ENCODE peak calls at places on chromosomes 2 and 18, in four cellular contexts. R, K, F and T are unnamed samples.

GRCh38 chr2:70529663-70530062 is 24.0 kb downstream of the TGFA start:
- DNase-seq in R (no peak), K (no peak), F (no peak), T (no peak)

GRCh38 chr18:21513292-21513691 is 87.2 kb downstream of the ESCO1 start:
- DNase-seq in R (no peak), K (no peak), F (no peak), T (no peak)

GRCh38 chr2:34096552-34097171 is 497.6 kb upstream of the FAM98A start:
- DNase-seq in R (peak), K (peak), F (peak), T (peak)

GRCh38 chr18:63508634-63509033 is 31.9 kb downstream of the SERPINB5 start:
- DNase-seq in R (no peak), K (no peak), F (no peak), T (no peak)

GRCh38 chr2:6495466-6495865 is 370.2 kb downstream of the CMPK2 start:
- DNase-seq in R (no peak), K (no peak), F (no peak), T (no peak)

GRCh38 chr2:85595378-85596232 is at the start of gene RNF181:
- DNase-seq in R (peak), K (peak), F (peak), T (peak)

GRCh38 chr2:24920813-24921441 is 890 bp upstream of the ADCY3 start:
- DNase-seq in R (no peak), K (peak), F (peak), T (peak)

GRCh38 chr18:7566587-7567486 is at the start of gene PTPRM:
- DNase-seq in R (no peak), K (peak), F (peak), T (peak)

GRCh38 chr2:129823044-129823443 is 156.4 kb upstream of the RAB6C start:
- DNase-seq in R (no peak), K (no peak), F (no peak), T (no peak)

GRCh38 chr2:13682878-13683277 is 949.6 kb upstream of the LRATD1 start:
- DNase-seq in R (no peak), K (no peak), F (no peak), T (no peak)

GRCh38 chr2:181715033-181715630 is 34.8 kb upstream of the NEUROD1 start:
- DNase-seq in R (peak), K (peak), F (peak), T (peak)

GRCh38 chr2:237413293-237414055 is 490 bp downstream of the COL6A3 start:
- DNase-seq in R (no peak), K (no peak), F (no peak), T (no peak)

GRCh38 chr18:48165104-48165866 is 234.8 kb upstream of the SMAD2 start:
- DNase-seq in R (no peak), K (no peak), F (no peak), T (peak)

GRCh38 chr2:105262662-105263091 is 21.1 kb downstream of the GPR45 start:
- DNase-seq in R (no peak), K (peak), F (no peak), T (no peak)

GRCh38 chr18:80171190-80171872 is 62.3 kb downstream of the ADNP2 start:
- DNase-seq in R (no peak), K (peak), F (peak), T (no peak)

GRCh38 chr2:187774551-187775071 is 220.4 kb upstream of the TFPI start:
- DNase-seq in R (no peak), K (no peak), F (peak), T (no peak)

GRCh38 chr18:73060666-73061270 is 193.0 kb upstream of the NETO1 start:
- DNase-seq in R (no peak), K (no peak), F (no peak), T (no peak)

GRCh38 chr18:55779711-55780590 is 192.0 kb upstream of the TCF4 start:
- DNase-seq in R (no peak), K (no peak), F (peak), T (no peak)

GRCh38 chr2:19205983-19206533 is 152.4 kb downstream of the OSR1 start:
- DNase-seq in R (no peak), K (no peak), F (no peak), T (no peak)

GRCh38 chr2:64485961-64486360 is 32.0 kb downstream of the LGALSL start:
- DNase-seq in R (no peak), K (no peak), F (no peak), T (no peak)

GRCh38 chr2:223950448-223951347 is 5.6 kb upstream of the WDFY1 start:
- DNase-seq in R (no peak), K (no peak), F (peak), T (no peak)

GRCh38 chr2:36455788-36456187 is 100.2 kb downstream of the CRIM1 start:
- DNase-seq in R (no peak), K (no peak), F (peak), T (no peak)

GRCh38 chr18:51235011-51235789 is 37.7 kb upstream of the MEX3C start:
- DNase-seq in R (no peak), K (no peak), F (no peak), T (no peak)

GRCh38 chr2:74383254-74383653 is 3.1 kb upstream of the DCTN1 start:
- DNase-seq in R (no peak), K (no peak), F (peak), T (peak)

GRCh38 chr2:140835079-140835478 is 1295.7 kb downstream of the LRP1B start:
- DNase-seq in R (no peak), K (no peak), F (peak), T (no peak)

GRCh38 chr18:28267276-28267675 is 90.3 kb upstream of the CDH2 start:
- DNase-seq in R (no peak), K (no peak), F (no peak), T (no peak)

GRCh38 chr2:73091164-73091563 is 19.7 kb upstream of the SFXN5 start:
- DNase-seq in R (no peak), K (no peak), F (no peak), T (peak)

GRCh38 chr2:73089270-73090030 is 17.9 kb upstream of the SFXN5 start:
- DNase-seq in R (no peak), K (no peak), F (peak), T (peak)

GRCh38 chr2:73088211-73088610 is 16.7 kb upstream of the SFXN5 start:
- DNase-seq in R (no peak), K (no peak), F (no peak), T (no peak)

GRCh38 chr2:73087311-73087710 is 15.8 kb upstream of the SFXN5 start:
- DNase-seq in R (no peak), K (no peak), F (no peak), T (no peak)

DNA sequence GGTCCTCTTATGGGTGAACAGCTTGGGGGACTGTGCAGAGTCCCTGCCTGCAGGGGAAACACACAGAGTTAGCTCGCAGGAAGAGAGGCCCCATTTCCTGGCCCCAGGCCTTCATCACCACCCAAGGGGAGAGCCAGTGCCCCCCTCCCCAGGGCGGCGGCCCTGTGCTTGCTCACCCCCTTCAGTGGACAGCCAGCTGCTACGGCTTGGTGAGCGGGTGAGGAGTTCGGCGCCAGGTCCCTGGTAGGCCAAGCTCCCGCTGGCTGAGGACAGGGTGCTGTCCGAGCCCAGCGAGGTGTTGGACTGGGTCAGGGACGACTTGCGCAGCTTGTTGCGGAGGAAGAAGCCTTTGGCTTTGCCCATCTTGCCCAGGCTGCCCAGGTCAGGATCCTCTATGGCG is 17.2 kb upstream of the SFXN5 start:
- DNase-seq in R (no peak), K (no peak), F (no peak), T (no peak)
- TF ChIP-seq POLR2AphosphoS5 in R (no peak), K (no peak), F (no peak), T (no peak)

GRCh38 chr2:99488999-99489757 is 639 bp downstream of the REV1 start:
- DNase-seq in R (no peak), K (peak), F (peak), T (peak)
- TF ChIP-seq MYC in R (no peak), K (no peak), F (no peak), T (peak)

GRCh38 chr2:172944794-172945510 is 130.7 kb upstream of the MAP3K20 start:
- DNase-seq in R (no peak), K (no peak), F (no peak), T (peak)
- H3K27ac ChIP-seq in R (no peak), K (no peak), F (no peak), T (no peak)

GRCh38 chr2:102357975-102358374 is 2.4 kb downstream of the IL18R1 start:
- DNase-seq in R (peak), K (no peak), F (no peak), T (no peak)

GRCh38 chr2:102356741-102357140 is 1.1 kb downstream of the IL18R1 start:
- DNase-seq in R (no peak), K (no peak), F (no peak), T (no peak)

GRCh38 chr2:102358496-102358895 is 2.9 kb downstream of the IL18R1 start:
- DNase-seq in R (no peak), K (no peak), F (no peak), T (no peak)

GRCh38 chr2:102356381-102356712 is 751 bp downstream of the IL18R1 start:
- DNase-seq in R (no peak), K (no peak), F (no peak), T (no peak)

DNA sequence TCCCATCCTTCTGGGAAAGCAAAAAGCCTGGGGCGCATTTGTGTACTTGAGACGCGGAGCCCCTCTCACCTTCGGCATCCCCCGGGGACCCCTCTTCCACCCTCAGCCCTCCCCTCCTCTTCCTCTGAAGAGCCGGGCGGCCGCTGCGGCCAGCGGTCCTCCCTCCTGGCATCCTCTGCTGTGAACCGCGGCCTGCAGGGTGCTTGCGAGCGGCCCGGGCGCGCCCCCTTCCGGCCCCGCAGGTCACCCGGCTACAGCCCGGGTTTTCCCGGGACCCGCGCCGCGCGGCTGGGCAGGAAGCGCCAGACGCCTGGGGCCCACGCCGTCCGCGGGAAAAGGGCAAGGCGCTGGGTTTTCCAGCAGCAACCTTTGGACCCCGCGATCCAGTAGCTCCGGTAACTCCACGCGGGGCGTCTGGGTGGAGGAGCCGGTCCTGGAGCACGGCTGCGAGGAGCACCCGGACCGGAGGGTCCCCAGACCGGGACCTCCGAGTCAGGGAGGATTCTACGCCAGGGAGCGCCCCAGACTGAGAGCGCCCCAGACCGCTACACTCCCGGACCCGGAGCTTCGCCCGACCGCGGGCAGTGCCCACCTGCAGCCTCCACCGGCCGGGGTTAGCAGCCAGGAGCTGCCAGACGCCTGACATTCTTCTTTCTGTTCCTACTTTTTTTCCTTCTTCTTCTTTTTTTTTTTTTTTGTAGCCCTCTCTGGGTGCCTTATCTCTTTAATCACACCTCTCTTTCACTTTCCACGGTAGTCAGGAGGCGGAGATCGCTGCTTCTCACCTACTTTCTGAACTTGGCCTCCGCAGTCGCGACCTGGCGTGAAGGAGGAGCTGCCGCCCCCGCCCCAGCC is at the start of gene IL18R1:
- DNase-seq in R (peak), K (peak), F (peak), T (peak)
- TF ChIP-seq POLR2AphosphoS5 in R (no peak), K (no peak), F (peak), T (no peak)